ENCODE peak calls at places on chromosomes 3 and 15, in nine cellular contexts. N is A673; G is Caco-2; Y is cardiac muscle cell; F is CD8-positive, alpha-beta T cell; J is adrenal gland; A is heart left ventricle; T is PC-9; K is upper lobe of right lung. H is an unnamed sample. For H3K4me1, the result is how much of the 10 kb centered on the place peaks cover.

GRCh38 chr3:73999501-73999900 is 374.8 kb upstream of the PDZRN3 start:
- DNase-seq in N (no peak), G (no peak), Y (no peak), F (no peak), J (no peak), A (no peak), T (no peak), K (no peak), H (no peak)

GRCh38 chr15:82146558-82146957 is 100.7 kb upstream of the MEX3B start:
- DNase-seq in N (no peak), G (no peak), Y (no peak), F (no peak), J (no peak), A (no peak), T (no peak), K (no peak), H (no peak)

GRCh38 chr3:47752716-47753115 is 29.0 kb downstream of the SMARCC1 start:
- DNase-seq in N (no peak), G (no peak), Y (no peak), F (no peak), J (no peak), A (no peak), T (no peak), K (no peak), H (no peak)

GRCh38 chr15:65757256-65757655 is 34.8 kb downstream of the DENND4A start:
- DNase-seq in N (no peak), G (no peak), Y (peak), F (no peak), J (no peak), A (no peak), T (no peak), K (no peak), H (no peak)

GRCh38 chr3:149395107-149396089 is 17.9 kb upstream of the TM4SF1 start:
- DNase-seq in N (peak), G (no peak), Y (peak), F (no peak), J (peak), A (no peak), T (peak), K (no peak), H (no peak)

GRCh38 chr3:112472676-112473075 is 26.6 kb downstream of the BTLA start:
- DNase-seq in N (no peak), G (no peak), Y (no peak), F (no peak), J (no peak), A (no peak), T (no peak), K (no peak), H (no peak)

GRCh38 chr15:35928847-35929246 is 382.9 kb upstream of the DPH6 start:
- DNase-seq in N (no peak), G (no peak), Y (no peak), F (no peak), J (no peak), A (no peak), T (no peak), K (no peak), H (no peak)

GRCh38 chr3:129577356-129577755 is 29.1 kb downstream of the PLXND1 start:
- DNase-seq in N (no peak), G (no peak), Y (no peak), F (no peak), J (peak), A (peak), T (no peak), K (no peak), H (peak)

GRCh38 chr15:51768018-51768417 is 16.6 kb downstream of the TMOD2 start:
- DNase-seq in N (no peak), G (no peak), Y (no peak), F (no peak), J (peak), A (no peak), T (no peak), K (no peak), H (peak)

GRCh38 chr15:67114846-67115521 is 49.6 kb downstream of the SMAD3 start:
- DNase-seq in N (no peak), G (no peak), Y (no peak), F (no peak), J (no peak), A (no peak), T (no peak), K (no peak), H (no peak)

GRCh38 chr3:102225407-102226132 is 209.2 kb upstream of the ZPLD1 start:
- DNase-seq in N (peak), G (no peak), Y (peak), F (no peak), J (no peak), A (no peak), T (no peak), K (no peak), H (no peak)

GRCh38 chr3:184426691-184427141 is 46.9 kb downstream of the CHRD start:
- DNase-seq in N (no peak), G (no peak), Y (no peak), F (no peak), J (peak), A (no peak), T (no peak), K (no peak), H (no peak)

GRCh38 chr3:134625885-134626741 is 24.7 kb downstream of the KY start:
- DNase-seq in N (no peak), G (no peak), Y (no peak), F (no peak), J (no peak), A (no peak), T (no peak), K (no peak), H (no peak)

GRCh38 chr3:157865449-157865862 is 240.8 kb downstream of the SHOX2 start:
- DNase-seq in N (peak), G (peak), Y (peak), F (no peak), J (no peak), A (no peak), T (peak), K (peak), H (peak)

GRCh38 chr3:107525101-107525953 is 2.6 kb downstream of the BBX start:
- DNase-seq in N (peak), G (no peak), Y (peak), F (no peak), J (peak), A (peak), T (peak), K (peak), H (peak)

GRCh38 chr3:155934215-155934614 is 63.8 kb downstream of the GMPS start:
- DNase-seq in N (no peak), G (no peak), Y (no peak), F (no peak), J (no peak), A (no peak), T (no peak), K (no peak), H (no peak)

GRCh38 chr3:33438871-33439270 is 1.3 kb downstream of the UBP1 start:
- DNase-seq in N (peak), G (no peak), Y (no peak), F (no peak), J (no peak), A (no peak), T (no peak), K (no peak), H (no peak)

DNA sequence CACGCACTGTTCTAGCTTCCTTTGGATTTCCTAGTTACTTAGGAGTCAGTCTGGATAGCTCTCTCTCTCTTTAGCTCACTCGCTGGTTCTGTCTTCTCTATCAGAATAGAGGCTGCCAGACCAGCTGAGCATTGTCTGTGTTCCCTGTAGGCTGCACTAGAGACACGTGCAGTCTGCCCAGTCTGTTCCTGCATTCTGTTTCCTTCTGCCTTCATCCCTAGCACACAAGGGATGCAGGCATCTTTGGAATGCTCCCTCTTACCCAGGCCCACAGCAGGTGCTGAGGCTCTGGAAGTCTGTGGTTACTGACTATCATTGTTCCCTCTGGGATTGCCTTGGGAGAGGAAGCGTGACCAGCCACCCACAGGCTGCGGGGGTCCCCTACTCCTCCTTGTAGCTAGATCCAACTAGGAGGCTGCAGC is 322.8 kb downstream of the ZNF621 start:
- DNase-seq in N (no peak), G (peak), Y (peak), F (no peak), J (no peak), A (peak), T (peak), K (no peak), H (no peak)
- TF ChIP-seq CTCF in N (no peak), G (peak), Y (peak), F (no peak), J (no peak), A (peak), T (no peak), K (no peak), H (no peak)

DNA sequence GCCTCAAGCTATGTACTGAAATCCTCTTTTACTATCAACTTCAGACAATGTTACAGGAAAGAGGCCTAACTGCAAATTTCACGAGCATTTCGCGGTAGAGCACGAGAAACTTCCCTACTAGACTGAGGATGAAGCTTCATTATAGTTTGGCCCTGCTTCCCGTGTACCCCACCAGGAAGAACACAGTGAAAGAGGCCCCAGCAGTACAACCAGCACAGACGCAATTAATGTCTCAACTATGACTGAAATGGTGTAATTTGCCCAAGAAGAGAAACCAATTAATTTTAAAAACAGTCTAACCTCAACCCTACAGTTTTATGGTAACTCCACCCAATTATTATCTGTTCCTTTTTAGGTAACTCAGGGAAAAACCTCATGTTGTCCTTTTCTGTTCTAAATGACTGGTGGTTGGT is 12.1 kb downstream of the CHSY1 start:
- DNase-seq in N (no peak), G (no peak), Y (no peak), F (no peak), J (no peak), A (no peak), T (no peak), K (no peak), H (no peak)
- H3K4me3 ChIP-seq in N (no peak), G (no peak), Y (no peak), F (no peak), J (no peak), A (no peak), T (no peak), K (no peak), H (no peak)

DNA sequence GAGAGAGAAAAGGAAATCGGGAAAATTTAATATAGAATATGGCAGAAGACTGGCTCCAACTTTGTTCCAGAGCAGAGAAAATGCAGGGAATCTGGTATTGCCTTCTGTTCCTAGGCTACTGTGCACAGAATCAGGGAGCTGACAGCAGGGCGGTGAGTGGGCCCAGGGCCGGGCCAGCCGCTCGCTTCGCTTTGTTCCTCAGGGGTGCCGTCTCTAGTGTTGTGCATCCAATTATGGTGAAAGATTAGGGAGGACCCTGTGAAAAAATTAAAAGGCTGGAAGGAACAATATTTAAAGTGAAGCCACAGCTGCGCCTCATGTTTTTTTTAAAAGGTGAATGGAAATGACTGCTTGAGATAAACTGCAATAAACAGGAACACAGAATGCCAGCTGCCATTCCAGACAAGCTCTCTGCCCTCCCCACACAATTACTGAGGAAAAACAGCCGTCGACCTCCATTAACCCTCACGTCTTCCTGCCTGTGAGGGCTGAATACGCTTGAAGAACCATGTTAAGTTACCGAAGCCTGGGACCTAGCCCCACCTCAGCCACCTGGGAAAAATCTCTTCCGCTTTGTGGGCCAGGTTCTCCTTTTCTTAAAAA is 132.0 kb upstream of the IL12A start:
- DNase-seq in N (no peak), G (no peak), Y (no peak), F (no peak), J (no peak), A (no peak), T (no peak), K (no peak), H (no peak)
- H3K4me1 ChIP-seq in N (under half), G (under half), Y (half or more), F (under half), J (under half), A (half or more), T (under half), K (under half), H (under half)

DNA sequence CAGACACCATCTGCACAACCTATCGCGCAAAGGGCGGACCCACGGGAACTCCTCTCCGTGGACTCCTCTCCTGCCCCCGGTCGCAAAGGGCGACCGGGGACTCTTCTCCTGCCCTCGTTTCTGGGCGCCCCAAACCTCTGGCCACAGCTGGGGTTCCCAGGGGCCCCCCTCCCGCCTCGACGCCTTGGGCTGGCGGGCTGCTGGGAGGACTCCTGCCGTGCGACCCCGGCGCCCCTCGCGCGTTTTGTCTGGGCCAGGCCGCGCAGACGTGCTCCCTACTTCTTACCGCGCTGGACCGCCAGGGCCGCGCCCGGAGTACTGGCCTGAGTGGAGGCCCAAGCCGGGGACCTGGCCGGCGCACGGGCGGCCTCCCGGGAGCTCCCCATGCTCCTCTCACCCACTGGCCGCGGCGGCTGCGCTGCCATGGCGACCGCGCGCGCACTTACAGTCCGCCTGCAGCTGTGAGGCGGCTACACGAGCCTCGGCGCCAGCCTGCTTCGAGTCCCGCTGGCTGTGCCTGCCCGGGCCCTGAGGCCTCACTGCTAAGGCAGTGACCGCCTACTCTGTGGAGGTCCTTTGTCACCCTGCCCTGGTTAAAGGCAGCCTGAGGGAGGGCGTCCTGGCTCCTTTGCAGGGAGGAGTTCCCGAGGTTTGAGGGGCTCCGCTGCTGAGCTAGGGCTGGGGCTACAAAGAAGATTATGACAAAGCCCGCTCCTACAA is 386 bp upstream of the LRRIQ4 start:
- DNase-seq in N (peak), G (peak), Y (peak), F (peak), J (peak), A (peak), T (peak), K (peak), H (peak)
- TF ChIP-seq CTCF in N (no peak), G (no peak), Y (peak), F (no peak), J (no peak), A (no peak), T (peak), K (no peak), H (no peak)

H was measured in mucosa of descending colon.